ENCODE peak calls at places on chromosomes 16 and 17, in six cellular contexts. X, U, V, H, P and A are unnamed samples.

GRCh38 chr17:7184091-7184488 is 4.9 kb upstream of the ASGR1 start:
- DNase-seq in U (peak), P (peak), V (no peak), H (no peak), X (peak), A (peak)

GRCh38 chr16:1299012-1299867 is 10.2 kb upstream of the UBE2I start:
- DNase-seq in P (no peak), H (no peak), V (no peak), U (no peak), X (peak), A (peak)

GRCh38 chr16:15967655-15968315 is 18.4 kb downstream of the ABCC1 start:
- DNase-seq in P (no peak), X (no peak), H (no peak), V (no peak), U (no peak), A (no peak)

GRCh38 chr17:35372846-35373531 is 432 bp downstream of the SLFN11 start:
- DNase-seq in P (no peak), X (no peak), H (no peak), V (no peak), U (peak), A (peak)

GRCh38 chr17:7777017-7777416 is 57.0 kb upstream of the KDM6B start:
- DNase-seq in X (no peak), H (no peak), P (no peak), U (no peak), V (no peak), A (no peak)

GRCh38 chr17:74445156-74445555 is 13.3 kb downstream of the GPRC5C start:
- DNase-seq in P (no peak), X (no peak), H (no peak), V (no peak), U (no peak), A (no peak)

GRCh38 chr16:54075446-54075845 is 211.1 kb downstream of the IRX3 start:
- DNase-seq in V (no peak), H (no peak), U (no peak), P (no peak), X (no peak), A (no peak)

GRCh38 chr17:71503710-71504471 is 616.9 kb upstream of the SOX9 start:
- DNase-seq in P (no peak), H (no peak), U (no peak), X (no peak), V (no peak), A (no peak)

GRCh38 chr16:58656872-58657271 is 27.2 kb upstream of the CNOT1 start:
- DNase-seq in P (no peak), H (no peak), X (no peak), V (no peak), U (no peak), A (no peak)

GRCh38 chr17:64009571-64010402 is 10.6 kb downstream of the ICAM2 start:
- DNase-seq in H (peak), X (no peak), P (peak), V (no peak), U (no peak), A (no peak)

GRCh38 chr17:36980281-36980761 is 31.6 kb downstream of the AATF start:
- DNase-seq in X (no peak), U (no peak), H (no peak), V (no peak), P (no peak), A (no peak)

GRCh38 chr16:1351582-1352362 is at the start of the genes GNPTG and TSR3:
- DNase-seq in X (peak), P (peak), H (peak), V (peak), U (peak), A (peak)

GRCh38 chr16:70512456-70512855 is 10.9 kb downstream of the COG4 start:
- DNase-seq in U (no peak), P (no peak), H (peak), V (no peak), X (no peak), A (no peak)

GRCh38 chr17:28221751-28222414 is 97.1 kb upstream of the TMEM97 start:
- DNase-seq in V (no peak), P (no peak), U (no peak), H (no peak), X (no peak), A (no peak)

GRCh38 chr17:61567045-61567802 is 23.8 kb downstream of the NACA2 start:
- DNase-seq in V (no peak), X (no peak), P (no peak), H (no peak), U (no peak), A (no peak)

GRCh38 chr17:28216032-28216431 is 103.0 kb upstream of the TMEM97 start:
- DNase-seq in X (no peak), V (no peak), U (no peak), P (no peak), H (no peak), A (no peak)

GRCh38 chr17:74203439-74204240 is at the start of gene RPL38:
- DNase-seq in P (peak), U (peak), H (peak), X (peak), V (peak), A (peak)

GRCh38 chr16:11963706-11964105 is 1.3 kb upstream of the TNFRSF17 start:
- DNase-seq in U (no peak), P (no peak), X (no peak), H (no peak), V (no peak), A (no peak)

GRCh38 chr17:39753514-39754160 is 15.9 kb downstream of the GRB7 start:
- DNase-seq in X (no peak), U (peak), V (peak), P (peak), H (no peak), A (peak)

GRCh38 chr16:20940864-20941634 is 40.5 kb downstream of the LYRM1 start:
- DNase-seq in H (no peak), X (no peak), P (no peak), V (no peak), U (no peak), A (no peak)

GRCh38 chr16:70749681-70750601 is 51.0 kb downstream of the VAC14 start:
- DNase-seq in H (no peak), U (no peak), V (no peak), P (no peak), X (no peak), A (no peak)

GRCh38 chr17:1829189-1829578 is 518 bp downstream of the SMYD4 start:
- DNase-seq in V (peak), U (peak), H (no peak), X (peak), P (peak), A (no peak)

GRCh38 chr16:66427871-66428681 is 981 bp downstream of the BEAN1 start:
- DNase-seq in H (peak), X (no peak), U (no peak), P (peak), V (no peak), A (no peak)

DNA sequence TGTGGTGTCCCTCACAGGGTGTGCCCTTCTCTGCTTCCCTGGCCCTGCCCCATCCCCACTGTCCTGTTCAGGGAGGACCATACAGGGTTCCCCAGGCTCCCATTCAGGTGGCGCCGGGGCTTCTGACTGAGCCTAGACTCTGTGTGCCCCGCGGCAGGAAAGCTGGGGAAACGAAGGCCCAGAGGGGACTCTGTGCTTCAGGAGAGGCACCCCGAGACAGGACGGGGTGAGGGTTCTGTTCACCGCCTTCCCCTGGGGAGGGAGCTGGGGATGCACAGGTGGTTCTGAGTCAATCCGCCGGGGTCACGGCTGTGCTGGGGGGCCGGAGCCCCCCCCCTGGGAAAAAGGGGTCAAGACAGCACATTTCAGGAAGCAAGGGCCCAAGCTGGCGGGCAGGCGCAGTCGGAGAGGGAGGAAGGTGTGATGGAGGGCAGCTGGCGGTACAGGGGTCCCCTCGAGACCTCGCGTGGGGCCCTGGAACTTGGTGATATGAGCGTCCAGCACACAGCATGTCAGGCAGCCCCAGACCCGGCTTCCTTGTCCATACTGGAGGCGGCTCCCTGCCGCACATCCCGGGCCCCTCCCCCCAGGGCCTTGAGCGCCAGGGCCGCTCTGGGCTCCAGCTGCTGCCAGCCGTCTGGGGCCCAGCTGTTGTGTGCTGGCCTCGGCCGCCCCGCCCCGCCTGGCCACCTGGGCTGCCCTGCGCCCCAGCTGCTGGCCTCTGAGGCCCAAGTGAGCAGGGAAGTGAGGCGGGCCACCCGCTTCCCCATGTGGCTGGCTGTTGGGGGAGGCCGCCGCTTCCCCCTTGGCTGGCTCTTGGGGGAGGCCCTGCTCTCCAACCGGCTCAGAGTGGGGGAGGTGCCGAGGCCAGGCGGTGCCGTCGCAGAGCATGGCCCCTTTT is 5.6 kb upstream of the NOTUM start:
- DNase-seq in X (peak), U (peak), H (no peak), P (peak), V (peak), A (peak)
- TF ChIP-seq POLR2AphosphoS5 in X (no peak), U (peak), H (no peak), P (peak), V (peak), A (peak)

DNA sequence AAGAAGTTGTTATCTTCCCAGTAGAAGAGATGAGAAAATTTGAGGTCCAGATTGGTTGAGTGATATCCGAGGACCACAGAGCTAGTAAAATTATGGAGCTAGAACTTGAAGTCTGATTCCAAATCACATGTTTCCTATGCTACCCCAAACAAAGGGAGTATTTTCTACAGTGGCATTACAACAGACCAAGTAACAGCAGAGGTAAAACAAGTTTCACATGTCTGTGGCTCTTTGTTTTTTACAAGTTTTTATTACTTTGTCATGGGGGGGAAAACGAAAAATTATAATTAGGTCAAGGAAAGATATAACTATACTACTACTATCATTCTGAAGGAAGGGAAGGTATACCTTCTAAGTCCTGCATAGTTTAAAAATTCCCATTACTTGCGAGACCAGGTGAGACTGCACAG is 49.4 kb downstream of the KANSL1 start:
- DNase-seq in U (no peak), X (no peak), H (no peak), P (no peak), V (no peak), A (no peak)
- TF ChIP-seq EP300 in U (no peak), X (no peak), H (no peak), P (no peak), V (no peak), A (no peak)

DNA sequence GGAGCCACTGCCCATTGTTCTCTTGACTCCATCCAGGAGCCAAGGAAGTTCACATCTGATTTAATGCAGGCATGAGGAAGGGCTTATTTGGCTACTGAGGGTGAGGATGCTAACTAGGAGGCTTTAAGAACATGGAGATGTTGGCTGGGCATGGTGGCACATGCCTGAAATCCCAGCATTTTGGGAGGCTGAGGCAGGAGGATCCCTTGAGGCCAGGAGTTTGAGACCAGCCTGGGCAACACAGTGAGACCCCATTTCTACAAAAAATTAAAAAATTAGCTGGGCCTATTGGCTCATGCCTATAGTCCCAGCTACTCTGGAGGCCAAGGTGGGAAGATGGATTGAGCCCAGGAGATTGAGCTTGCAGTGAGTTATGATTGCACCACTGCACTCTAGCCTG is 116.5 kb downstream of the RAP1GAP2 start:
- DNase-seq in P (no peak), V (no peak), X (no peak), H (no peak), U (no peak), A (no peak)
- TF ChIP-seq POLR2A in P (no peak), V (no peak), X (no peak), H (no peak), U (no peak), A (no peak)

DNA sequence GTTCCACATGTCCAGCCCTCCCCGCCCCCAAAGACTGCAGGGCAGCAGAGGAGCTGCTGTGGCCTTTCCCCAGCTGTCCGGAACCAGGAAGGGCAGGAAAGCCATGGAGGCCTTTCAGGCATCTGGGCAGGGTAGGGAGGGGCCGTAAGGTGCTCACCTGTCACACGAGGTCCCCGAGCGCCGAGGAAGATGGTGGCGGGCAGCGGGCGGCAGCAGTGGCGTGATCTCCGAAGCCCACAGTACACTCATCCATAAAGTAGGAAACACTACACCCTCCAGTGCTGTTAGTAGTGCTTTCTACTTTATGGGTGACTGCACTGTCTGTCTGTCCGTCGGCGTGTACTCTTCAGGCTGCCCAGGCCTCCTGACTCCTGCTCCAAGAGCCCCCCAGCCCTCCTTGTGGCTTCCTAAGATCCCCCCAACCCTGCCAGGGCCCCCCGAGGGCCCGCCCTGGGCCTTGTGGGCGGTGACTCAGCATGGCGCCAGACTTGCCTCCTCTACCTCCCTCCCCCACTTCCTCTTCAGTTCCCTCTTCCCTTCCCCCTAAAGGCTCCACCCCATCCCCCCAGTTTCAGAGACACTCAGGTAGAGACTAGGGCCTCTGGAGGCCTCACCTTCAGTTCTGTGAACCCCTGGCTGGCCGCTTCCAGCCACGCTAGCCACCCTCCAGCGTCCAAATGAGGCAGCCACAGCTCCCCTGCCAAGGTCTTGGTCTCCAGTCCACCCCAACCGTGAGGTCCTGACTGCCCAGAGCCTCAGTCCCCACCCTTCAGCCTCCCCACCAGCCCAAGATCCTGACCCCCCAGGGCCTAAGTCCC is 2.6 kb upstream of the TSPOAP1 start:
- DNase-seq in U (peak), V (no peak), H (no peak), P (peak), X (no peak), A (peak)
- TF ChIP-seq POLR2AphosphoS5 in U (no peak), V (no peak), H (no peak), P (no peak), X (no peak), A (no peak)

DNA sequence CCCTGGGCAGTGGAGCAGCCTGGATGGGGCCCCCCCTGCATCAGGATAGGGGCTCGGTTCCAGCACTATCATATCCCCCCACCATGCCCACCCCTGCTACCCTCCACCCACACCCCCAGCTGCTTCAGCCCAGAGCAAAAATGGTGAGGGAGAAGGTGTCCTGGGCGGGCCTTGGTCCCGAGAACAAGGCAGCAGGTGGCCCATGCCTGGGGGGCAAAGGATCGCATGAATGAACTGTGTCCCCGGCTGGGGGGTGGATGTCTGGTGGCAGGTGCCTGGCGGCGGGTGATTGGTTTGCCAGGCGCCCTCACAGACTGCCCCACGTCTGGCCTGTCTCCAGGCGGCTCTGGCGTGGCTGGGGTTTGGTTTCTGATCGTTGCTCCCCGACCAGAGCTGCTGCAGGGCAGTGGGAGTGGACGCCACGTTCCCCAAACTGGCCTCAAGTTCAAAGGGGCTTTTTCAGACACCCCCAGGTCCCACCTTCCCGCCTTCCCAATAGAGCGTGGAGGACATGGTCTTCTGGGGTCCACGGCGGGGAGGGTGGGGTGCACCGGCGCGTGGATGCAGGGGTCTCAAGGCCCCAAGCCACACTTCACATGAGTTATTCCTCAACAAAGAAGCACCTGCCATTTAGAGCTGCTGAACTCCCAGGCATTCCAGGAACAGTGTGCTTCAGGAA is 12.6 kb downstream of the UTS2R start:
- DNase-seq in V (no peak), U (no peak), H (no peak), X (peak), P (no peak), A (no peak)
- TF ChIP-seq EP300 in V (no peak), U (no peak), H (no peak), X (no peak), P (no peak), A (no peak)

DNA sequence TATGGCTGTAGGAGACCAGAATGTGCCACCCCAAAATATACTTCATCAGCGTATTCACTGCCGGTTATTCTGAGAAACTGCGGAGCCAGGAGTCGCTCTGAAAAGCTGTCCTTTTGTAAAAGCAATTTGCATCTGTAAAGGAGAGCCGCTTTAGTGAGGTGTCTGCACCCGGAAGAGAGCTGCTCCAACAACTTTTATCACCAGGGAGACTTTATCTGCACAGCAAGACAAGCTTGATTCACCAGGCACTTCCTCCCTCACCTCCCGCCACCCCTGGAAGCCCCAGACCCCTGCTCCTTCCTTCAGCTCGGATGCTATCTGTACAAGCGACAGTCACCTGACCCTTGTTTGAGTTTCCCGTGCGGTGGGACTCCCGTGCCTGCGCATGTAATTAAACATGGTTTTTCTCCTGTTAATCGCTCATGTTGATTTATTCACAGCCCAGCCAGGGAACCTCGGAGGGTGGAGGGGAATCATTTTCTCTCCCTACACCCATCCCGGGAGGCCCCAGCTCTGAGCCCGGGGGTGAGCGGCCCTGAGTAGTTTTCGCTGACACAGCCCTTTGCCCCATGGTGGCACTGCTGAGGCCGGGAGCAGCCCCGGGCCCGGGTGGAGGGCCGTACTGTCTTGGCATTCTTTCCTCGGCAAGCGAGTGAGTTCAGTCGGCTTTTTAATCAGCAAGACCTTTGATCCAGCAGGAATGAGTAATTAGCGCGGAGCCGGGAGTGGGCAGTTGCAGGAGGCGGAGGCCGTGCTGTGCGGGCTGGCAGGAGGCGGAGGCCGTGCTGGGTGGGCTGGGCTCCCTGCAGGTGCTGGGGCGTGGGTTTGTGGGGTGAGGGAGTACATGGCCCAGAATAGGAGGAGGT is 222.7 kb upstream of the CIBAR2 start:
- DNase-seq in U (peak), X (peak), H (no peak), P (no peak), V (no peak), A (peak)
- TF ChIP-seq POLR2A in U (peak), X (no peak), H (no peak), P (no peak), V (no peak), A (no peak)

GRCh38 chr16:87368029-87368765 is 15.4 kb downstream of the FBXO31 start:
- DNase-seq in X (no peak), U (no peak), V (no peak), P (no peak), H (no peak), A (no peak)
- TF ChIP-seq POLR2AphosphoS5 in X (no peak), U (no peak), V (no peak), P (no peak), H (no peak), A (no peak)